ENCODE peak calls at places on chromosomes 4 and X, in four cellular contexts. U is M059J, J is breast epithelium, P is T-cell. V is an unnamed sample.
A peak's percentile ranks its signal among the peaks of the same experiment; 100 is the strongest.

GRCh38 chr4:6551660-6552059 is 23.3 kb upstream of the MAN2B2 start:
- DNase-seq in J (no peak), P (no peak), U (no peak), V (no peak)

GRCh38 chr4:124111922-124112321 is 600.6 kb downstream of the ANKRD50 start:
- DNase-seq in U (peak; percentile 55), P (no peak), J (no peak), V (peak; percentile 73)

GRCh38 chr4:74665346-74665745 is 129.0 kb downstream of the BTC start:
- DNase-seq in U (peak; percentile 8), P (no peak), J (no peak), V (no peak)

GRCh38 chr4:8387615-8388266 is 52.8 kb downstream of the ACOX3 start:
- DNase-seq in P (no peak), J (no peak), U (no peak), V (no peak)

GRCh38 chr4:75708218-75708691 is 16.1 kb upstream of the USO1 start:
- DNase-seq in U (no peak), P (peak; percentile 48), J (no peak), V (no peak)

GRCh38 chrX:102517331-102517730 is 792 bp upstream of the TMSB15A start:
- DNase-seq in U (peak; percentile 38), J (no peak), P (no peak), V (peak; percentile 50)

GRCh38 chr4:18020145-18020670 is 1.3 kb downstream of the LCORL start:
- DNase-seq in P (peak; percentile 11), U (peak; percentile 19), J (no peak), V (peak; percentile 37)

GRCh38 chr4:25401066-25401465 is 24.0 kb downstream of the ANAPC4 start:
- DNase-seq in U (peak; percentile 49), J (no peak), P (no peak), V (peak; percentile 21)

GRCh38 chr4:113476800-113477199 is 284.7 kb downstream of the CAMK2D start:
- DNase-seq in P (no peak), U (peak; percentile 46), J (no peak), V (peak; percentile 69)

GRCh38 chrX:111719426-111720210 is 38.6 kb downstream of the ALG13 start:
- DNase-seq in J (no peak), U (peak; percentile 5), P (no peak), V (no peak)

GRCh38 chr4:121009578-121010338 is 62.6 kb downstream of the NDNF start:
- DNase-seq in J (no peak), P (no peak), U (no peak), V (no peak)

GRCh38 chr4:144449623-144450022 is 196.3 kb upstream of the HHIP start:
- DNase-seq in J (no peak), U (peak; percentile 3), P (no peak), V (peak; percentile 70)

GRCh38 chr4:168167714-168168284 is 75.5 kb downstream of the ANXA10 start:
- DNase-seq in P (no peak), U (peak; percentile 20), J (no peak), V (peak; percentile 19)

GRCh38 chr4:3729885-3730226 is 36.3 kb upstream of the ADRA2C start:
- DNase-seq in J (no peak), P (no peak), U (no peak), V (no peak)

GRCh38 chr4:41796545-41797210 is 48.2 kb upstream of the PHOX2B start:
- DNase-seq in U (no peak), P (no peak), J (no peak), V (no peak)

GRCh38 chr4:12993923-12994322 is 490.2 kb downstream of the RAB28 start:
- DNase-seq in U (no peak), J (no peak), P (no peak), V (no peak)

GRCh38 chrX:102958794-102959193 is 21.7 kb downstream of the RAB40AL start:
- DNase-seq in P (no peak), J (no peak), U (peak; percentile 87), V (no peak)

GRCh38 chr4:105140684-105141490 is 5.8 kb upstream of the TET2 start:
- DNase-seq in P (peak; percentile 28), J (no peak), U (peak; percentile 27), V (peak; percentile 49)

GRCh38 chrX:5672099-5672498 is 556.6 kb downstream of the NLGN4X start:
- DNase-seq in J (no peak), U (no peak), P (no peak), V (no peak)

GRCh38 chr4:18464160-18464559 is 442.6 kb upstream of the LCORL start:
- DNase-seq in J (no peak), U (no peak), P (no peak), V (no peak)

GRCh38 chr4:153341575-153342090 is 2.9 kb upstream of the MND1 start:
- DNase-seq in J (no peak), P (no peak), U (peak; percentile 80), V (peak; percentile 31)

GRCh38 chr4:128288689-128289106 is 1.1 kb upstream of the PGRMC2 start:
- DNase-seq in J (no peak), P (peak; percentile 49), U (peak; percentile 15), V (no peak)

GRCh38 chr4:4396628-4397440 is 9.9 kb downstream of the NSG1 start:
- DNase-seq in U (no peak), P (no peak), J (no peak), V (no peak)